ENCODE peak calls at places on chromosomes 1 and 21, in seven cellular contexts. One of them, this sample, is unnamed.

GRCh38 chr1:216054593-216054992 is 368.7 kb downstream of the USH2A start:
- DNase-seq in right lobe of liver: no peak
- DNase-seq in MM.1S: no peak
- DNase-seq in right atrium auricular region: no peak
- DNase-seq in glutamatergic neuron: no peak
- DNase-seq in endothelial cell: no peak
- DNase-seq in stomach: no peak
- DNase-seq in this sample: no peak

GRCh38 chr21:34333150-34333739 is 30.6 kb upstream of the KCNE2 start:
- DNase-seq in endothelial cell: no peak
- DNase-seq in stomach: no peak
- DNase-seq in right lobe of liver: no peak
- DNase-seq in glutamatergic neuron: no peak
- DNase-seq in right atrium auricular region: no peak
- DNase-seq in MM.1S: no peak
- DNase-seq in this sample: no peak

GRCh38 chr1:74771913-74772515 is 39.1 kb downstream of the TYW3 start:
- DNase-seq in MM.1S: peak
- DNase-seq in right lobe of liver: no peak
- DNase-seq in right atrium auricular region: no peak
- DNase-seq in stomach: no peak
- DNase-seq in endothelial cell: peak
- DNase-seq in glutamatergic neuron: no peak
- DNase-seq in this sample: no peak

GRCh38 chr1:59696421-59697115 is 118.2 kb upstream of the HOOK1 start:
- DNase-seq in stomach: no peak
- DNase-seq in MM.1S: no peak
- DNase-seq in endothelial cell: no peak
- DNase-seq in glutamatergic neuron: no peak
- DNase-seq in right atrium auricular region: no peak
- DNase-seq in right lobe of liver: no peak
- DNase-seq in this sample: no peak

GRCh38 chr1:16015960-16016901 is 1.6 kb downstream of the HSPB7 start:
- DNase-seq in MM.1S: no peak
- DNase-seq in endothelial cell: no peak
- DNase-seq in right lobe of liver: no peak
- DNase-seq in stomach: no peak
- DNase-seq in right atrium auricular region: no peak
- DNase-seq in glutamatergic neuron: no peak
- DNase-seq in this sample: no peak

GRCh38 chr1:53122847-53123461 is 19.5 kb downstream of the SLC1A7 start:
- DNase-seq in right lobe of liver: no peak
- DNase-seq in stomach: no peak
- DNase-seq in glutamatergic neuron: no peak
- DNase-seq in endothelial cell: no peak
- DNase-seq in MM.1S: no peak
- DNase-seq in right atrium auricular region: no peak
- DNase-seq in this sample: no peak

GRCh38 chr1:6118415-6118814 is 61.7 kb downstream of the CHD5 start:
- DNase-seq in endothelial cell: no peak
- DNase-seq in glutamatergic neuron: no peak
- DNase-seq in right lobe of liver: no peak
- DNase-seq in right atrium auricular region: no peak
- DNase-seq in stomach: no peak
- DNase-seq in MM.1S: no peak
- DNase-seq in this sample: no peak

GRCh38 chr1:150186789-150187559 is 37.3 kb downstream of the PLEKHO1 start:
- DNase-seq in right atrium auricular region: no peak
- DNase-seq in stomach: no peak
- DNase-seq in MM.1S: peak
- DNase-seq in glutamatergic neuron: no peak
- DNase-seq in right lobe of liver: no peak
- DNase-seq in endothelial cell: no peak
- DNase-seq in this sample: no peak

GRCh38 chr1:15424146-15424667 is 14.0 kb upstream of the CTRC start:
- DNase-seq in glutamatergic neuron: no peak
- DNase-seq in MM.1S: no peak
- DNase-seq in stomach: peak
- DNase-seq in endothelial cell: no peak
- DNase-seq in right lobe of liver: peak
- DNase-seq in right atrium auricular region: no peak
- DNase-seq in this sample: no peak

GRCh38 chr1:213737398-213738040 is 250.3 kb upstream of the PROX1 start:
- DNase-seq in right atrium auricular region: no peak
- DNase-seq in stomach: no peak
- DNase-seq in glutamatergic neuron: no peak
- DNase-seq in endothelial cell: no peak
- DNase-seq in right lobe of liver: no peak
- DNase-seq in MM.1S: no peak
- DNase-seq in this sample: no peak

GRCh38 chr1:58699011-58699762 is 675 bp downstream of the MYSM1 start:
- DNase-seq in glutamatergic neuron: peak
- DNase-seq in MM.1S: peak
- DNase-seq in right lobe of liver: no peak
- DNase-seq in endothelial cell: peak
- DNase-seq in stomach: no peak
- DNase-seq in right atrium auricular region: no peak
- DNase-seq in this sample: no peak

GRCh38 chr1:227766653-227767277 is 31.5 kb downstream of the SNAP47 start:
- DNase-seq in glutamatergic neuron: no peak
- DNase-seq in right atrium auricular region: no peak
- DNase-seq in endothelial cell: no peak
- DNase-seq in MM.1S: no peak
- DNase-seq in stomach: no peak
- DNase-seq in right lobe of liver: no peak
- DNase-seq in this sample: no peak

GRCh38 chr1:235648407-235648907 is 1.1 kb downstream of the GNG4 start:
- DNase-seq in right atrium auricular region: peak
- DNase-seq in MM.1S: no peak
- DNase-seq in endothelial cell: no peak
- DNase-seq in glutamatergic neuron: peak
- DNase-seq in stomach: no peak
- DNase-seq in right lobe of liver: no peak
- DNase-seq in this sample: no peak

DNA sequence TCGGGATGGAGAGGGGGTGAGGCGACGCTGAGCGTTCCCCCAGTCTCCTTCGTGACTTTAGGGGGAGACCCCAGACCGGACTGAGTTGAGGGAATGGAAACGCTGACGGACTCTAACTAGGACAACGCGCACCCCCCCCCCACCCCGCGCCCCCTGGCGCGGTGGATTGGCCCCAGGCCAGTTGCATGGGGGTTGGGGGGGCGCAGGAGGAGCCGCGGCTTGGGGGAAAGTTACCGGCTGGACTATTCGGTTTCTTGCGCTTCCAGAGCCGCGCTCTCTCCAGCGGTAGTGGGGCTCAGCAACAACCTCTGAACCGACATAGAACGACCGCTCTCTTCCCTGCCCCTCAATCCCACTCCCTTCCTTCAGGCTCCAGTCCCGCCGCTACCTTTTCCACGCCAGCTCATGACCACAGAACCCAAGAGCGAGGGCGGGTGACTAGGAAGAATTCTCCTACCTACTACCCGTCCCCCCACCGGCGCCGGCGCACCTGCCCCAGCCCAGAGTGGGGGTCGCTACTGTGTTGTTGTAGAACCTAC is 694 bp downstream of the ZBTB7B start:
- DNase-seq in stomach: no peak
- DNase-seq in endothelial cell: peak
- DNase-seq in MM.1S: peak
- DNase-seq in right atrium auricular region: no peak
- DNase-seq in right lobe of liver: peak
- DNase-seq in glutamatergic neuron: no peak
- DNase-seq in this sample: no peak
- TF ChIP-seq CTCF in stomach: no peak
- TF ChIP-seq CTCF in endothelial cell: no peak
- TF ChIP-seq CTCF in MM.1S: no peak
- TF ChIP-seq CTCF in right atrium auricular region: no peak
- TF ChIP-seq CTCF in right lobe of liver: no peak
- TF ChIP-seq CTCF in glutamatergic neuron: no peak
- TF ChIP-seq CTCF in this sample: no peak

GRCh38 chr1:175820456-175820855 is 77.1 kb upstream of the TNR start:
- DNase-seq in right atrium auricular region: no peak
- DNase-seq in MM.1S: no peak
- DNase-seq in right lobe of liver: no peak
- DNase-seq in stomach: no peak
- DNase-seq in glutamatergic neuron: no peak
- DNase-seq in endothelial cell: no peak
- DNase-seq in this sample: no peak

GRCh38 chr1:175823401-175823800 is 80.0 kb upstream of the TNR start:
- DNase-seq in glutamatergic neuron: no peak
- DNase-seq in MM.1S: no peak
- DNase-seq in stomach: no peak
- DNase-seq in endothelial cell: no peak
- DNase-seq in right atrium auricular region: no peak
- DNase-seq in right lobe of liver: no peak
- DNase-seq in this sample: no peak

GRCh38 chr1:175822575-175822974 is 79.2 kb upstream of the TNR start:
- DNase-seq in glutamatergic neuron: no peak
- DNase-seq in stomach: no peak
- DNase-seq in right atrium auricular region: no peak
- DNase-seq in right lobe of liver: no peak
- DNase-seq in MM.1S: no peak
- DNase-seq in endothelial cell: no peak
- DNase-seq in this sample: no peak

GRCh38 chr1:175826705-175827104 is 83.3 kb upstream of the TNR start:
- DNase-seq in glutamatergic neuron: no peak
- DNase-seq in right lobe of liver: no peak
- DNase-seq in endothelial cell: no peak
- DNase-seq in stomach: no peak
- DNase-seq in MM.1S: no peak
- DNase-seq in right atrium auricular region: no peak
- DNase-seq in this sample: no peak

GRCh38 chr1:175824079-175824478 is 80.7 kb upstream of the TNR start:
- DNase-seq in MM.1S: no peak
- DNase-seq in right atrium auricular region: no peak
- DNase-seq in stomach: no peak
- DNase-seq in endothelial cell: peak
- DNase-seq in right lobe of liver: peak
- DNase-seq in glutamatergic neuron: peak
- DNase-seq in this sample: no peak
- TF ChIP-seq CTCF in MM.1S: peak
- TF ChIP-seq CTCF in right atrium auricular region: no peak
- TF ChIP-seq CTCF in stomach: no peak
- TF ChIP-seq CTCF in endothelial cell: peak
- TF ChIP-seq CTCF in right lobe of liver: peak
- TF ChIP-seq CTCF in glutamatergic neuron: peak
- TF ChIP-seq CTCF in this sample: peak

GRCh38 chr1:232036161-232036942 is 409.8 kb downstream of the DISC1 start:
- DNase-seq in stomach: no peak
- DNase-seq in right atrium auricular region: no peak
- DNase-seq in right lobe of liver: no peak
- DNase-seq in endothelial cell: no peak
- DNase-seq in MM.1S: no peak
- DNase-seq in glutamatergic neuron: peak
- DNase-seq in this sample: no peak
- TF ChIP-seq CTCF in stomach: no peak
- TF ChIP-seq CTCF in right atrium auricular region: no peak
- TF ChIP-seq CTCF in right lobe of liver: no peak
- TF ChIP-seq CTCF in endothelial cell: no peak
- TF ChIP-seq CTCF in MM.1S: no peak
- TF ChIP-seq CTCF in glutamatergic neuron: peak
- TF ChIP-seq CTCF in this sample: no peak

DNA sequence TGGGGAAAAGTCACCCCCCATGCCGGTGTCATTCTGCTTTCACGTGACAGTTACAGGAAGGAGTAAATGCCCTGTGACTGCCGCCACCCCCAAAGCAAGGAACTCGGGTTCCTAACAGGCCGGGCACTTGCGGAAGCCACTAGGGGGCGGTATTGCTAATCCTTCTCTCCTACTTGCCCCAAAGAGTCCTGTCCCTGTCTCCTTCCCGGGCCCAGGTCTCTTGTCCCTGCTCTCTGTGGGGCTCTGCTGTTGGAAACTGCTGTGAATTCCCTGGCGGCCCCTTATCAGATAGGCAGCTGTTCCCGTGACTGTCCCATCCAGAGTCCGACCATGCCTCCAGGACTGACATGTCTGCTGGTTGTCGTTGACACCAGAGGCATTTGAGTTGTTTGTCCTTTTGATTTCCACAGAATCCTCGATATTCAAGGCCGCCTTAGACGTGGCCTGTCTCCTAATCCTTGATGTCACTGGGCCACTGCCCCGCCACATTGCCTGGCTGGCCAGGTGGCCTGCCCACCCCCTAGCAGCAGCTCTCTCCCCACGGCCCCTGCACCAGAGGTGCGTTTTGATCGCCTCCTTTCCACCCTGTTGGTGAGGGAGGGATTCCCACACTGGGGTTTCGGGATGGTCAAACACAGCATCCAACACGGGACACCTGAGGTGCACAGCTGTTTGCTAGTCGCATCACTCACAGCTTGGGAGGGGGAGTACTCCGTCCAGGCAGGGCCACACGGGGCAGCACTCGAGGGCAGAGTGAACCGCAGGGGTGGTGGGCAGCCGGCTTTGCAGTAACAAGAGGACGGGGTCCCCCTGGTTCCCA is 37.3 kb downstream of the CHAF1B start:
- DNase-seq in endothelial cell: peak
- DNase-seq in MM.1S: peak
- DNase-seq in right atrium auricular region: peak
- DNase-seq in stomach: peak
- DNase-seq in glutamatergic neuron: peak
- DNase-seq in right lobe of liver: peak
- DNase-seq in this sample: no peak
- TF ChIP-seq CTCF in endothelial cell: peak
- TF ChIP-seq CTCF in MM.1S: peak
- TF ChIP-seq CTCF in right atrium auricular region: peak
- TF ChIP-seq CTCF in stomach: peak
- TF ChIP-seq CTCF in glutamatergic neuron: peak
- TF ChIP-seq CTCF in right lobe of liver: peak
- TF ChIP-seq CTCF in this sample: peak

GRCh38 chr1:231757101-231757404 is 130.5 kb downstream of the DISC1 start:
- DNase-seq in MM.1S: no peak
- DNase-seq in endothelial cell: no peak
- DNase-seq in right atrium auricular region: no peak
- DNase-seq in right lobe of liver: no peak
- DNase-seq in stomach: no peak
- DNase-seq in glutamatergic neuron: no peak
- DNase-seq in this sample: no peak
- TF ChIP-seq CTCF in MM.1S: peak
- TF ChIP-seq CTCF in endothelial cell: peak
- TF ChIP-seq CTCF in right atrium auricular region: no peak
- TF ChIP-seq CTCF in right lobe of liver: no peak
- TF ChIP-seq CTCF in stomach: no peak
- TF ChIP-seq CTCF in glutamatergic neuron: peak
- TF ChIP-seq CTCF in this sample: no peak

DNA sequence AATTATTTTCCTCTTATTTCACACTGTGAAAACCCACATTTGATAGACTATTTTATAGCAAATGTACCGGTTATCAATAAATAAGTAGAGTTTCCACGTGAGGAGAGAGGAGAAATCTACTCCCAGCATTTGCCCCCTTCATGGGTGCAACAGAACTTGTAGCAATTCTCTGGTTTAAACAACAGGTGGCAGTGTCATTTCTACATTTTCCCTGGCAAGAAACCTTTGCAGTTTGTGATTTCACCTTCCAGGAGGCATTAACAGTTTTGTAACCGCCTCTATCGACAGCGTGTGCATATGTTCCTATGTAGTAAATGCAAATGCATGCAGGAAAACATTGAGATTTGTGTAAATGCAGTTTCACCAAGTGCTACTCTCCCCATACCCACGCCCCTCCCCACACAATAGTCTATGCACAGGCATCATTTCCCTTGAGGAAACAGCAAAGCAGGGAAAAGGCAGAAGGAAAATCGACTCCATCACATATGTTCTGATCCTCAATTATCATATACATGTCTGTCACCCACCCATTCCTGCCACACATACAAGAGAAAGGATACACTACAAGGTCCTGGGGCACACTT is 494.7 kb downstream of the SMYD3 start:
- DNase-seq in endothelial cell: peak
- DNase-seq in right lobe of liver: no peak
- DNase-seq in stomach: no peak
- DNase-seq in right atrium auricular region: no peak
- DNase-seq in MM.1S: peak
- DNase-seq in glutamatergic neuron: no peak
- DNase-seq in this sample: no peak
- TF ChIP-seq CTCF in endothelial cell: peak
- TF ChIP-seq CTCF in right lobe of liver: peak
- TF ChIP-seq CTCF in stomach: peak
- TF ChIP-seq CTCF in right atrium auricular region: no peak
- TF ChIP-seq CTCF in MM.1S: peak
- TF ChIP-seq CTCF in glutamatergic neuron: peak
- TF ChIP-seq CTCF in this sample: peak